ENCODE peak calls at places on chromosome 14, in six cellular contexts. One of them, this sample, is unnamed.

GRCh38 chr14:92493492-92493891 is 20.1 kb upstream of the RIN3 start:
- DNase-seq in lung: no peak
- DNase-seq in GM20000: no peak
- DNase-seq in NB4: no peak
- DNase-seq in bronchial epithelial cell: no peak
- DNase-seq in stomach: no peak
- DNase-seq in this sample: no peak

GRCh38 chr14:67919259-67919658 is 99.7 kb downstream of the RAD51B start:
- DNase-seq in NB4: no peak
- DNase-seq in stomach: no peak
- DNase-seq in GM20000: no peak
- DNase-seq in bronchial epithelial cell: no peak
- DNase-seq in lung: no peak
- DNase-seq in this sample: no peak

GRCh38 chr14:77214216-77214615 is 32.6 kb downstream of the TMEM63C start:
- DNase-seq in lung: no peak
- DNase-seq in NB4: no peak
- DNase-seq in GM20000: no peak
- DNase-seq in bronchial epithelial cell: no peak
- DNase-seq in stomach: no peak
- DNase-seq in this sample: no peak

GRCh38 chr14:34078117-34078743 is 127.4 kb upstream of the EGLN3 start:
- DNase-seq in NB4: peak
- DNase-seq in lung: no peak
- DNase-seq in bronchial epithelial cell: peak
- DNase-seq in stomach: no peak
- DNase-seq in GM20000: no peak
- DNase-seq in this sample: no peak

GRCh38 chr14:58072288-58073071 is 79.5 kb downstream of the ARMH4 start:
- DNase-seq in lung: peak
- DNase-seq in bronchial epithelial cell: peak
- DNase-seq in NB4: peak
- DNase-seq in stomach: peak
- DNase-seq in GM20000: peak
- DNase-seq in this sample: peak

GRCh38 chr14:54147285-54147684 is 190.7 kb upstream of the BMP4 start:
- DNase-seq in GM20000: no peak
- DNase-seq in NB4: no peak
- DNase-seq in stomach: no peak
- DNase-seq in bronchial epithelial cell: peak
- DNase-seq in lung: no peak
- DNase-seq in this sample: no peak

GRCh38 chr14:32374155-32374554 is 45.1 kb downstream of the AKAP6 start:
- DNase-seq in GM20000: no peak
- DNase-seq in NB4: no peak
- DNase-seq in bronchial epithelial cell: peak
- DNase-seq in lung: no peak
- DNase-seq in stomach: no peak
- DNase-seq in this sample: no peak

GRCh38 chr14:92456215-92457017 is 57.2 kb upstream of the RIN3 start:
- DNase-seq in lung: peak
- DNase-seq in NB4: peak
- DNase-seq in GM20000: peak
- DNase-seq in stomach: peak
- DNase-seq in bronchial epithelial cell: peak
- DNase-seq in this sample: peak

GRCh38 chr14:77088645-77089044 is 9.4 kb upstream of the CIPC start:
- DNase-seq in stomach: no peak
- DNase-seq in NB4: no peak
- DNase-seq in GM20000: no peak
- DNase-seq in lung: no peak
- DNase-seq in bronchial epithelial cell: no peak
- DNase-seq in this sample: no peak

GRCh38 chr14:57865450-57866198 is at the start of gene SLC35F4:
- DNase-seq in lung: no peak
- DNase-seq in stomach: no peak
- DNase-seq in bronchial epithelial cell: no peak
- DNase-seq in NB4: no peak
- DNase-seq in GM20000: peak
- DNase-seq in this sample: no peak

GRCh38 chr14:103115845-103116572 is 7.3 kb upstream of the TNFAIP2 start:
- DNase-seq in stomach: no peak
- DNase-seq in lung: no peak
- DNase-seq in bronchial epithelial cell: peak
- DNase-seq in NB4: no peak
- DNase-seq in GM20000: no peak
- DNase-seq in this sample: no peak

GRCh38 chr14:34997762-34998161 is 15.0 kb downstream of the SRP54 start:
- DNase-seq in stomach: no peak
- DNase-seq in lung: no peak
- DNase-seq in bronchial epithelial cell: no peak
- DNase-seq in NB4: no peak
- DNase-seq in GM20000: no peak
- DNase-seq in this sample: no peak

GRCh38 chr14:37081220-37081619 is 91.2 kb downstream of the SLC25A21 start:
- DNase-seq in lung: no peak
- DNase-seq in bronchial epithelial cell: peak
- DNase-seq in stomach: no peak
- DNase-seq in NB4: no peak
- DNase-seq in GM20000: no peak
- DNase-seq in this sample: no peak

GRCh38 chr14:37056473-37056872 is 115.9 kb downstream of the SLC25A21 start:
- DNase-seq in NB4: no peak
- DNase-seq in bronchial epithelial cell: peak
- DNase-seq in lung: no peak
- DNase-seq in GM20000: no peak
- DNase-seq in stomach: no peak
- DNase-seq in this sample: no peak

GRCh38 chr14:45698462-45699134 is 445.6 kb upstream of the MIS18BP1 start:
- DNase-seq in GM20000: no peak
- DNase-seq in stomach: peak
- DNase-seq in NB4: no peak
- DNase-seq in bronchial epithelial cell: peak
- DNase-seq in lung: no peak
- DNase-seq in this sample: no peak

GRCh38 chr14:87935895-87936294 is 57.1 kb downstream of the GALC start:
- DNase-seq in bronchial epithelial cell: no peak
- DNase-seq in lung: no peak
- DNase-seq in GM20000: no peak
- DNase-seq in NB4: no peak
- DNase-seq in stomach: no peak
- DNase-seq in this sample: no peak

GRCh38 chr14:93132472-93133065 is 16.8 kb upstream of the ITPK1 start:
- DNase-seq in lung: no peak
- DNase-seq in stomach: peak
- DNase-seq in bronchial epithelial cell: no peak
- DNase-seq in GM20000: peak
- DNase-seq in NB4: peak
- DNase-seq in this sample: peak

GRCh38 chr14:53539489-53540126 is 386.5 kb upstream of the DDHD1 start:
- DNase-seq in stomach: peak
- DNase-seq in lung: peak
- DNase-seq in GM20000: peak
- DNase-seq in NB4: peak
- DNase-seq in bronchial epithelial cell: peak
- DNase-seq in this sample: peak

GRCh38 chr14:71931492-71932228 is 569 bp upstream of the RGS6 start:
- DNase-seq in bronchial epithelial cell: peak
- DNase-seq in lung: no peak
- DNase-seq in stomach: no peak
- DNase-seq in NB4: no peak
- DNase-seq in GM20000: peak
- DNase-seq in this sample: no peak

GRCh38 chr14:58353516-58354299 is 42.0 kb upstream of the TOMM20L start:
- DNase-seq in NB4: no peak
- DNase-seq in GM20000: no peak
- DNase-seq in lung: no peak
- DNase-seq in bronchial epithelial cell: peak
- DNase-seq in stomach: no peak
- DNase-seq in this sample: no peak

GRCh38 chr14:20998674-20999366 is at the start of gene SLC39A2:
- DNase-seq in bronchial epithelial cell: peak
- DNase-seq in NB4: no peak
- DNase-seq in lung: peak
- DNase-seq in GM20000: no peak
- DNase-seq in stomach: no peak
- DNase-seq in this sample: no peak

GRCh38 chr14:28243600-28243999 is 523.0 kb upstream of the FOXG1 start:
- DNase-seq in bronchial epithelial cell: peak
- DNase-seq in stomach: no peak
- DNase-seq in GM20000: no peak
- DNase-seq in NB4: no peak
- DNase-seq in lung: no peak
- DNase-seq in this sample: no peak

GRCh38 chr14:55711171-55711811 is 131.3 kb downstream of the KTN1 start:
- DNase-seq in bronchial epithelial cell: peak
- DNase-seq in GM20000: no peak
- DNase-seq in NB4: no peak
- DNase-seq in lung: no peak
- DNase-seq in stomach: no peak
- DNase-seq in this sample: no peak

GRCh38 chr14:104355949-104356737 is 217.8 kb downstream of the KIF26A start:
- DNase-seq in NB4: no peak
- DNase-seq in GM20000: no peak
- DNase-seq in bronchial epithelial cell: no peak
- DNase-seq in lung: no peak
- DNase-seq in stomach: no peak
- DNase-seq in this sample: no peak

GRCh38 chr14:78254911-78255431 is 84.8 kb downstream of the NRXN3 start:
- DNase-seq in NB4: peak
- DNase-seq in bronchial epithelial cell: peak
- DNase-seq in lung: no peak
- DNase-seq in GM20000: no peak
- DNase-seq in stomach: no peak
- DNase-seq in this sample: peak

GRCh38 chr14:100547633-100548294 is 39.5 kb downstream of the BEGAIN start:
- DNase-seq in stomach: peak
- DNase-seq in GM20000: no peak
- DNase-seq in NB4: peak
- DNase-seq in lung: peak
- DNase-seq in bronchial epithelial cell: peak
- DNase-seq in this sample: peak

GRCh38 chr14:104237651-104238423 is 99.5 kb downstream of the KIF26A start:
- DNase-seq in lung: no peak
- DNase-seq in NB4: no peak
- DNase-seq in GM20000: no peak
- DNase-seq in bronchial epithelial cell: no peak
- DNase-seq in stomach: peak
- DNase-seq in this sample: no peak

GRCh38 chr14:51002406-51002984 is 58.2 kb upstream of the PYGL start:
- DNase-seq in NB4: no peak
- DNase-seq in stomach: no peak
- DNase-seq in bronchial epithelial cell: no peak
- DNase-seq in lung: no peak
- DNase-seq in GM20000: no peak
- DNase-seq in this sample: no peak

GRCh38 chr14:59325906-59326305 is 137.4 kb downstream of the DAAM1 start:
- DNase-seq in stomach: no peak
- DNase-seq in GM20000: no peak
- DNase-seq in bronchial epithelial cell: no peak
- DNase-seq in lung: no peak
- DNase-seq in NB4: no peak
- DNase-seq in this sample: no peak

GRCh38 chr14:52325126-52325525 is 11.0 kb downstream of the PTGER2 start:
- DNase-seq in NB4: peak
- DNase-seq in stomach: no peak
- DNase-seq in GM20000: peak
- DNase-seq in lung: no peak
- DNase-seq in bronchial epithelial cell: peak
- DNase-seq in this sample: peak

GRCh38 chr14:55921516-55921915 is 196.7 kb upstream of the PELI2 start:
- DNase-seq in stomach: no peak
- DNase-seq in bronchial epithelial cell: no peak
- DNase-seq in NB4: no peak
- DNase-seq in lung: no peak
- DNase-seq in GM20000: no peak
- DNase-seq in this sample: no peak

GRCh38 chr14:26917086-26917485 is 319.3 kb upstream of the NOVA1 start:
- DNase-seq in lung: no peak
- DNase-seq in bronchial epithelial cell: peak
- DNase-seq in GM20000: no peak
- DNase-seq in NB4: peak
- DNase-seq in stomach: no peak
- DNase-seq in this sample: no peak
- TF ChIP-seq CTCF in lung: no peak
- TF ChIP-seq CTCF in bronchial epithelial cell: peak
- TF ChIP-seq CTCF in GM20000: no peak
- TF ChIP-seq CTCF in NB4: no peak
- TF ChIP-seq CTCF in stomach: peak
- TF ChIP-seq CTCF in this sample: no peak

DNA sequence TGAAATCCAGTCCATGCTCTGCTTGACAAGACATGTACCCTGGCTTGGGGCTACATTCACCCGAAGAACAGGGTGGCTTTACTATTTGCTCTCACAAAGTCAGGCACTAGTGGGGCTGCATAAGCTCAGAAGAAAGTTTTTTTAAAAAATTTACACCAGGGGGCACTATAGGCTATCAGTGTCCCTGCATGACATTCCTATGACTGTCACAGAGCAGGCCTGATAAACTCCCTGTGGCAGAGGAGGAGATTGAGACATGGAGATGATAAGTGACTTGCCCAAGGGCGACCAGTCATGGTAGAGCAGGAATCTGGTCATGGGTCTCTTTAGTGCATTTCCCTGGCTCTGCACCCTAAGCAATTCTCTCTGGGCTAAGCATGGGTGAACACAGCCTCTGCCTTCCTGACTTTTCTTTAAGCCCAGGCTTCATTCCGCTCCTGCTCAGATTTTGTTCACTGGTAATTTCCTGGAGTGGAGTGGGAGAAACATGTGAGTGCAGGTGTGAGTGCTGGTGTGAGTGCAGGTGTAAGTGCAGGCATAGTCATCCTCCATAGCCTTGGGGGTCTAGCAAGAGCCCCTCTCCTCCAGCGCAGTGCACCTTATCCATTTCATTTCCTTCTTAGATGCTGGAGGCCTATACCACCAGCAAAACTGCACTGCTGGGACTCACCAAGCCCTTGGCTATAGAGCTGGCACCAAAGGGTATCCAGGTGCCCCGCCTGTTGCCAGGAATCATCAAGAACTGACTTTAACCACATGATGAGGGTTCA is 91.6 kb downstream of the DHRS2 start:
- DNase-seq in NB4: peak
- DNase-seq in stomach: no peak
- DNase-seq in bronchial epithelial cell: peak
- DNase-seq in lung: no peak
- DNase-seq in GM20000: peak
- DNase-seq in this sample: peak
- TF ChIP-seq CTCF in NB4: peak
- TF ChIP-seq CTCF in stomach: no peak
- TF ChIP-seq CTCF in bronchial epithelial cell: peak
- TF ChIP-seq CTCF in lung: no peak
- TF ChIP-seq CTCF in GM20000: no peak
- TF ChIP-seq CTCF in this sample: peak

GRCh38 chr14:47438650-47439140 is 236.7 kb downstream of the MDGA2 start:
- DNase-seq in stomach: no peak
- DNase-seq in GM20000: no peak
- DNase-seq in lung: no peak
- DNase-seq in bronchial epithelial cell: peak
- DNase-seq in NB4: no peak
- DNase-seq in this sample: no peak
- TF ChIP-seq CTCF in stomach: no peak
- TF ChIP-seq CTCF in GM20000: no peak
- TF ChIP-seq CTCF in lung: no peak
- TF ChIP-seq CTCF in bronchial epithelial cell: no peak
- TF ChIP-seq CTCF in NB4: no peak
- TF ChIP-seq CTCF in this sample: no peak

GRCh38 chr14:91277546-91278382 is 33.3 kb upstream of the GPR68 start:
- DNase-seq in NB4: no peak
- DNase-seq in lung: no peak
- DNase-seq in stomach: no peak
- DNase-seq in GM20000: no peak
- DNase-seq in bronchial epithelial cell: peak
- DNase-seq in this sample: no peak
- TF ChIP-seq CTCF in NB4: no peak
- TF ChIP-seq CTCF in lung: no peak
- TF ChIP-seq CTCF in stomach: no peak
- TF ChIP-seq CTCF in GM20000: no peak
- TF ChIP-seq CTCF in bronchial epithelial cell: no peak
- TF ChIP-seq CTCF in this sample: no peak

This sample was measured in GM12865.